ENCODE peak calls at places on chromosomes 1 and 21, in seven cellular contexts. O is stimulated activated CD8-positive, alpha-beta memory T cell treated with anti-CD3 and anti-CD28 coated beads, Interleukin-7, amount 100 ng/mL, for 1 hour; J is AG04450; U is thoracic aorta; S is AG08396; T is H4; V is OCI-LY7. B is an unnamed sample.

GRCh38 chr1:213070399-213070798 is 19.4 kb downstream of the RPS6KC1 start:
- DNase-seq in O (no peak), J (peak; percentile 57), U (no peak), S (peak; percentile 34), T (peak; percentile 77), V (peak; percentile 19), B (no peak)

GRCh38 chr1:191134796-191135195 is 657.1 kb upstream of the BRINP3 start:
- DNase-seq in O (no peak), J (no peak), U (no peak), S (no peak), T (no peak), V (no peak), B (no peak)

GRCh38 chr21:26679299-26679698 is 106.2 kb upstream of the CYYR1 start:
- DNase-seq in O (no peak), J (no peak), U (no peak), S (no peak), T (no peak), V (no peak), B (no peak)

GRCh38 chr1:1058921-1059493 is 15.1 kb downstream of the RNF223 start:
- DNase-seq in O (no peak), J (no peak), U (no peak), S (no peak), T (no peak), V (no peak), B (no peak)

GRCh38 chr1:87918398-87918797 is 589.7 kb downstream of the LMO4 start:
- DNase-seq in O (no peak), J (no peak), U (no peak), S (no peak), T (no peak), V (no peak), B (no peak)

GRCh38 chr1:8879348-8880067 is 1.0 kb upstream of the ENO1 start:
- DNase-seq in O (no peak), J (no peak), U (no peak), S (no peak), T (no peak), V (no peak), B (no peak)

GRCh38 chr1:224745924-224746323 is 129.8 kb downstream of the CNIH3 start:
- DNase-seq in O (no peak), J (no peak), U (no peak), S (no peak), T (no peak), V (no peak), B (no peak)

GRCh38 chr1:154773551-154773950 is 96.5 kb downstream of the KCNN3 start:
- DNase-seq in O (no peak), J (no peak), U (no peak), S (no peak), T (no peak), V (no peak), B (no peak)

GRCh38 chr1:12059722-12060464 is 3.2 kb upstream of the TNFRSF8 start:
- DNase-seq in O (no peak), J (no peak), U (no peak), S (no peak), T (no peak), V (peak; percentile 48), B (no peak)

GRCh38 chr1:94980049-94980908 is 53.4 kb upstream of the CNN3 start:
- DNase-seq in O (no peak), J (no peak), U (no peak), S (no peak), T (no peak), V (no peak), B (no peak)

GRCh38 chr21:33067457-33067856 is 2.5 kb upstream of the OLIG1 start:
- DNase-seq in O (no peak), J (no peak), U (no peak), S (no peak), T (no peak), V (peak; percentile 4), B (no peak)

GRCh38 chr1:108190686-108191416 is 9.3 kb downstream of the SLC25A24 start:
- DNase-seq in O (no peak), J (no peak), U (no peak), S (no peak), T (no peak), V (peak; percentile 4), B (no peak)

GRCh38 chr1:6358144-6358624 is 35.4 kb downstream of the ACOT7 start:
- DNase-seq in O (no peak), J (no peak), U (no peak), S (peak; percentile 39), T (peak; percentile 94), V (no peak), B (no peak)

GRCh38 chr1:30083800-30084464 is 639.5 kb downstream of the MATN1 start:
- DNase-seq in O (no peak), J (peak; percentile 61), U (peak; percentile 4), S (peak; percentile 76), T (peak; percentile 80), V (no peak), B (no peak)

GRCh38 chr1:240976685-240977084 is 364.7 kb upstream of the GREM2 start:
- DNase-seq in O (no peak), J (no peak), U (no peak), S (no peak), T (no peak), V (no peak), B (no peak)

GRCh38 chr1:22287273-22287672 is 144.4 kb upstream of the WNT4 start:
- DNase-seq in O (no peak), J (no peak), U (no peak), S (no peak), T (no peak), V (no peak), B (no peak)

GRCh38 chr1:244010191-244010590 is 40.9 kb upstream of the ZBTB18 start:
- DNase-seq in O (no peak), J (no peak), U (no peak), S (no peak), T (peak; percentile 15), V (no peak), B (no peak)

GRCh38 chr1:158180741-158181576 is at the start of gene CD1D:
- DNase-seq in O (no peak), J (no peak), U (no peak), S (peak; percentile 21), T (no peak), V (peak; percentile 66), B (peak; percentile 48)

B was measured in mesothelial cell of epicardium.